ENCODE peak calls at places on chromosomes 6 and 20, in five cellular contexts. T is COR-L47; M is SK-MEL-5; S is heart left ventricle; J is activated T-helper 9 cell treated with anti-CD3 and anti-CD28 coated beads, Interleukin-2, amount 50 U/mL, for 16 hours. X is an unnamed sample.

GRCh38 chr6:107310362-107310761 is 149.0 kb downstream of the PDSS2 start:
- DNase-seq in S (no peak), M (no peak), J (no peak), T (no peak), X (no peak)

GRCh38 chr6:816510-817084 is 123.7 kb upstream of the EXOC2 start:
- DNase-seq in S (no peak), J (no peak), M (peak; percentile 23), T (no peak), X (no peak)

GRCh38 chr6:158818580-158819212 is 472 bp downstream of the EZR start:
- DNase-seq in M (peak; percentile 56), S (peak; percentile 56), J (peak; percentile 54), T (no peak), X (peak; percentile 59)

GRCh38 chr6:29926081-29926794 is 16.1 kb upstream of the HLA-A start:
- DNase-seq in M (no peak), T (no peak), S (peak; percentile 38), J (no peak), X (no peak)

GRCh38 chr20:6768228-6769185 is 1.0 kb downstream of the BMP2 start:
- DNase-seq in J (no peak), S (peak; percentile 28), M (no peak), T (peak; percentile 22), X (no peak)

GRCh38 chr6:160428818-160429744 is 80.9 kb downstream of the SLC22A3 start:
- DNase-seq in T (no peak), S (no peak), J (no peak), M (no peak), X (no peak)

GRCh38 chr6:105136433-105137350 is 43.1 kb downstream of the POPDC3 start:
- DNase-seq in J (no peak), T (peak; percentile 48), S (peak; percentile 75), M (peak; percentile 47), X (no peak)

GRCh38 chr6:17281497-17282481 is 628 bp downstream of the RBM24 start:
- DNase-seq in T (no peak), S (peak; percentile 22), M (no peak), J (no peak), X (no peak)

GRCh38 chr6:158414900-158415299 is 102.6 kb downstream of the TULP4 start:
- DNase-seq in S (no peak), M (peak; percentile 26), T (no peak), J (no peak), X (no peak)

GRCh38 chr6:18280084-18280483 is 15.8 kb upstream of the DEK start:
- DNase-seq in S (no peak), J (no peak), M (no peak), T (peak; percentile 66), X (no peak)

GRCh38 chr20:64035933-64036345 is at the start of gene C20orf204:
- DNase-seq in S (no peak), J (no peak), M (no peak), T (no peak), X (no peak)

GRCh38 chr6:114042267-114043075 is 71.5 kb upstream of the HDAC2 start:
- DNase-seq in M (no peak), J (no peak), S (no peak), T (no peak), X (no peak)

GRCh38 chr6:36510365-36510764 is 36.9 kb downstream of the STK38 start:
- DNase-seq in M (no peak), T (no peak), J (no peak), S (no peak), X (no peak)

GRCh38 chr6:34027445-34027936 is 118.4 kb downstream of the GRM4 start:
- DNase-seq in S (peak; percentile 24), M (peak; percentile 56), J (peak; percentile 51), T (peak; percentile 17), X (peak; percentile 68)

GRCh38 chr6:15608406-15608805 is 54.4 kb downstream of the DTNBP1 start:
- DNase-seq in J (no peak), S (peak; percentile 32), T (no peak), M (peak; percentile 51), X (no peak)

GRCh38 chr6:116287668-116288282 is 8.0 kb upstream of the TSPYL1 start:
- DNase-seq in M (peak; percentile 72), J (no peak), S (no peak), T (no peak), X (no peak)

GRCh38 chr6:42417641-42418112 is 34.0 kb downstream of the TRERF1 start:
- DNase-seq in S (no peak), M (no peak), T (no peak), J (peak; percentile 17), X (no peak)

GRCh38 chr20:63708301-63709148 is 686 bp downstream of the ZGPAT start:
- DNase-seq in M (no peak), T (no peak), J (no peak), S (peak; percentile 12), X (no peak)

GRCh38 chr20:50341880-50342637 is 151.4 kb downstream of the CEBPB start:
- DNase-seq in T (no peak), M (no peak), J (no peak), S (no peak), X (no peak)

GRCh38 chr6:308768-309167 is 16.5 kb downstream of the DUSP22 start:
- DNase-seq in J (no peak), T (no peak), S (no peak), M (no peak), X (no peak)

GRCh38 chr6:167898673-167899311 is 72.1 kb downstream of the AFDN start:
- DNase-seq in S (no peak), M (peak; percentile 56), J (no peak), T (no peak), X (no peak)

GRCh38 chr6:128417698-128418097 is 102.7 kb downstream of the PTPRK start:
- DNase-seq in J (no peak), M (no peak), T (no peak), S (no peak), X (no peak)

GRCh38 chr6:111173341-111173740 is 86.0 kb downstream of the SLC16A10 start:
- DNase-seq in T (no peak), S (no peak), M (no peak), J (no peak), X (no peak)

GRCh38 chr6:25173951-25174474 is 105.2 kb upstream of the CARMIL1 start:
- DNase-seq in J (no peak), T (no peak), M (peak; percentile 81), S (no peak), X (no peak)

GRCh38 chr6:21587182-21587924 is 6.2 kb upstream of the SOX4 start:
- DNase-seq in M (peak; percentile 78), S (peak; percentile 51), T (peak; percentile 90), J (no peak), X (no peak)

GRCh38 chr6:63997727-63998126 is 362.1 kb downstream of the PHF3 start:
- DNase-seq in J (no peak), M (no peak), S (no peak), T (no peak), X (no peak)

GRCh38 chr6:138017156-138017757 is 90.0 kb downstream of the PERP start:
- DNase-seq in T (no peak), S (no peak), M (no peak), J (no peak), X (no peak)

GRCh38 chr6:44255848-44256247 is 1.5 kb downstream of the SLC35B2 start:
- DNase-seq in S (no peak), J (no peak), M (no peak), T (no peak), X (no peak)

GRCh38 chr20:33255005-33255404 is 19.2 kb downstream of the BPIFA1 start:
- DNase-seq in S (no peak), T (no peak), J (no peak), M (no peak), X (no peak)

GRCh38 chr6:151241853-151242252 is 2.1 kb downstream of the AKAP12 start:
- DNase-seq in S (no peak), T (no peak), J (no peak), M (no peak), X (no peak)

GRCh38 chr20:9927224-9927623 is 88.3 kb upstream of the PAK5 start:
- DNase-seq in J (no peak), M (no peak), T (no peak), S (no peak), X (no peak)

GRCh38 chr20:54062812-54063280 is 7.5 kb downstream of the BCAS1 start:
- DNase-seq in T (no peak), S (no peak), M (peak; percentile 86), J (no peak), X (no peak)

X was measured in stimulated activated CD4-positive, alpha-beta T cell treated with anti-CD3 and anti-CD28 coated beads, Interleukin-1b, Interleukin-23, amount 100 ng/mL, for 4 hours.